ENCODE peak calls at places on chromosomes 2 and 18, in five cellular contexts. I is spleen, M is coronary artery, T is choroid plexus epithelial cell, V is right lobe of liver. O is an unnamed sample.

GRCh38 chr18:10015941-10016819 is 102.4 kb downstream of the VAPA start:
- DNase-seq in I (no peak), M (no peak), T (peak; percentile 96), V (no peak), O (peak; percentile 80)

GRCh38 chr2:151329998-151330397 is 27.4 kb upstream of the TNFAIP6 start:
- DNase-seq in I (no peak), M (no peak), T (no peak), V (no peak), O (no peak)

GRCh38 chr2:4763009-4763408 is 929.2 kb upstream of the SOX11 start:
- DNase-seq in I (no peak), M (no peak), T (peak; percentile 35), V (peak; percentile 19), O (no peak)

GRCh38 chr18:70085641-70086040 is 119.8 kb downstream of the RTTN start:
- DNase-seq in I (no peak), M (no peak), T (no peak), V (no peak), O (no peak)

GRCh38 chr2:60533114-60534033 is 20.1 kb downstream of the BCL11A start:
- DNase-seq in I (no peak), M (no peak), T (peak; percentile 63), V (no peak), O (no peak)

GRCh38 chr2:221527759-221528444 is 44.2 kb downstream of the EPHA4 start:
- DNase-seq in I (no peak), M (no peak), T (peak; percentile 21), V (no peak), O (no peak)

GRCh38 chr2:108616731-108617161 is 82.5 kb downstream of the LIMS1 start:
- DNase-seq in I (no peak), M (no peak), T (no peak), V (no peak), O (no peak)

GRCh38 chr18:45254683-45255082 is 360.6 kb upstream of the SLC14A2 start:
- DNase-seq in I (no peak), M (peak; percentile 77), T (no peak), V (no peak), O (no peak)

GRCh38 chr18:78297048-78297447 is 682.6 kb upstream of the SALL3 start:
- DNase-seq in I (no peak), M (no peak), T (no peak), V (no peak), O (no peak)

GRCh38 chr2:169173876-169174275 is 104.5 kb downstream of the DHRS9 start:
- DNase-seq in I (no peak), M (no peak), T (no peak), V (no peak), O (no peak)

GRCh38 chr2:169182573-169182972 is 113.2 kb downstream of the DHRS9 start:
- DNase-seq in I (no peak), M (no peak), T (no peak), V (no peak), O (no peak)

GRCh38 chr2:169178804-169179390 is 109.5 kb downstream of the DHRS9 start:
- DNase-seq in I (no peak), M (no peak), T (no peak), V (no peak), O (no peak)

GRCh38 chr2:169175112-169175511 is 105.7 kb downstream of the DHRS9 start:
- DNase-seq in I (no peak), M (no peak), T (no peak), V (no peak), O (no peak)

GRCh38 chr2:169178364-169178763 is 109.0 kb downstream of the DHRS9 start:
- DNase-seq in I (no peak), M (no peak), T (no peak), V (no peak), O (no peak)
- H3K4me3 ChIP-seq in I (no peak overlapping the region), M (no peak overlapping the region), T (no peak overlapping the region), V (no peak overlapping the region), O (no peak overlapping the region)

GRCh38 chr2:231672617-231673347 is 35.5 kb upstream of the PTMA start:
- DNase-seq in I (peak; percentile 93), M (peak; percentile 73), T (peak; percentile 82), V (no peak), O (no peak)

GRCh38 chr2:231671617-231672350 is 36.5 kb upstream of the PTMA start:
- DNase-seq in I (peak; percentile 91), M (peak; percentile 72), T (no peak), V (no peak), O (no peak)

GRCh38 chr2:231673348-231673770 is 35.0 kb upstream of the PTMA start:
- DNase-seq in I (no peak), M (peak; percentile 75), T (peak; percentile 73), V (peak; percentile 55), O (no peak)

GRCh38 chr2:231668981-231669380 is 39.3 kb upstream of the PTMA start:
- DNase-seq in I (no peak), M (no peak), T (no peak), V (no peak), O (no peak)

GRCh38 chr2:231670892-231671616 is 37.3 kb upstream of the PTMA start:
- DNase-seq in I (peak; percentile 87), M (no peak), T (no peak), V (no peak), O (no peak)
- TF ChIP-seq CTCF in I (no peak), M (no peak), T (peak; percentile 45), V (no peak), O (peak; percentile 31)

DNA sequence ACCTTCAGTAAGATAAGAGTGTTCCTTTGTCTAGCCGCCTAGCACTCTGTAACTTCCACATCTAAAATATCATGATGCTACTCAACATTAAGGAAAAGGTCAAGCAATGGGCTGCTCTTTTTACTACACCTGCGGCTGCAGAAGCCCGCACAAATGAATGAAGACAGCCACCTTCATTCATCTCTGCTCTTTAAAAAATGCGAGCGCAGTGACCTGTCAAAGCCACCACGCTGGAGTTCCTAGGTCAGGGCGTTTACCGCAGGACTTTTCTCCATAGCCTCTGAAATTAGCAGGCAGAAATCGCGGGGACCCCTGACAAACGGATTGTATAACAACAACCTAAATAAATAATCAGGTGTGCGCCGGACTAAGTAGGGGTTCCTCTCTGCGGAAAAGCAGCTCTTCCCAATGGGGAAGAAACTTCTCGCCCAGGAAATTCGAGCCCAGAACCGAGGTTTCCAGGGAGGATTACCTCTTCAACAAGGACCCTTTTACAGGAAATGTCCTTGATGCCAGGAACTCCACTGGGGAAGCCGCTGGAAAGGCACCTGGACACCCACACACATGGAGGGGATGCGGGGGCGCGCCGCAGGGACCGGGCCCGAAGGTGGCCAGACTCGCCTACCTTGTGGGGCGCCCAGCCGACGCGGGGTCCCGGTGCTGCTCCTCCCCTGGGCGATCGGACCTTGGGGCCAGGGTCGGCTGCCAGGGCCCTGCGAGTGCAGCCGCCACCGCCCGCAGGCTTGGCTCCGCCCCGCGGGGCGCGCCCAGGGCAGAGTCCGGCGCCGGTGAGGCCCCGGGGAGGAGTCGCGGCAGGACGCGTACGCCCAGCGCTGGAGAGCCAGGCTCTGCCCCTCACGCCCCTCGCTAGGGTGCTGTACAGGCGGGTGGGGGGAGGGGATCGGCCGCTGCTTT is at the start of gene CCDC68:
- DNase-seq in I (peak; percentile 84), M (no peak), T (peak; percentile 56), V (peak; percentile 85), O (no peak)
- H3K4me3 ChIP-seq in I (peak within 1 kb of the TSS; percentile 44), M (peak within 1 kb of the TSS; percentile 75), T (peak within 1 kb of the TSS; percentile 77), V (peak within 1 kb of the TSS; percentile 82), O (peak within 1 kb of the TSS; percentile 81)

GRCh38 chr2:58064136-58064535 is 17.5 kb downstream of the VRK2 start:
- DNase-seq in I (no peak), M (no peak), T (no peak), V (no peak), O (no peak)
- TF ChIP-seq CTCF in I (no peak), M (no peak), T (no peak), V (no peak), O (no peak)

GRCh38 chr18:57969824-57970223 is 74.2 kb upstream of the NEDD4L start:
- DNase-seq in I (no peak), M (no peak), T (no peak), V (no peak), O (no peak)

GRCh38 chr18:57961876-57962505 is 82.0 kb upstream of the NEDD4L start:
- DNase-seq in I (no peak), M (no peak), T (peak; percentile 18), V (no peak), O (no peak)

GRCh38 chr18:57970356-57971095 is 73.5 kb upstream of the NEDD4L start:
- DNase-seq in I (no peak), M (no peak), T (no peak), V (no peak), O (no peak)

GRCh38 chr18:57961411-57961810 is 82.6 kb upstream of the NEDD4L start:
- DNase-seq in I (no peak), M (no peak), T (no peak), V (no peak), O (no peak)

GRCh38 chr18:57965246-57965645 is 78.8 kb upstream of the NEDD4L start:
- DNase-seq in I (no peak), M (no peak), T (no peak), V (no peak), O (no peak)
- H3K4me3 ChIP-seq in I (no peak overlapping the region), M (no peak overlapping the region), T (no peak overlapping the region), V (no peak overlapping the region), O (no peak overlapping the region)